ENCODE peak calls at places on chromosome 9, in seven cellular contexts. H is stimulated activated CD4-positive, alpha-beta T cell treated with anti-CD3 and anti-CD28 coated beads, Interleukin-12 subunit alpha, Interleukin-12 subunit beta, amount 100 ng/mL, for 48 hours; L is dorsolateral prefrontal cortex; J is GM20000; A is activated CD4-positive, alpha-beta T cell treated with anti-CD3 and anti-CD28 coated beads for 1 hour; N is stimulated activated CD8-positive, alpha-beta memory T cell treated with anti-CD3 and anti-CD28 coated beads, Interleukin-12 subunit alpha, Interleukin-12 subunit beta, amount 100 ng/mL, for 1 hour; Y is PC-9. V is an unnamed sample.

GRCh38 chr9:132166599-132166998 is 4.7 kb downstream of the NTNG2 start:
- DNase-seq in H (no peak), L (no peak), J (no peak), A (no peak), N (no peak), Y (no peak), V (peak)

GRCh38 chr9:5185220-5185840 is at the start of gene INSL6:
- DNase-seq in H (no peak), L (no peak), J (no peak), A (no peak), N (no peak), Y (no peak), V (no peak)

GRCh38 chr9:75798484-75798883 is 92.0 kb upstream of the PCSK5 start:
- DNase-seq in H (no peak), L (no peak), J (no peak), A (no peak), N (no peak), Y (no peak), V (no peak)

GRCh38 chr9:89426389-89426961 is 71.4 kb downstream of the SEMA4D start:
- DNase-seq in H (no peak), L (no peak), J (peak), A (no peak), N (no peak), Y (no peak), V (no peak)

GRCh38 chr9:109418827-109419226 is 79.3 kb downstream of the PTPN3 start:
- DNase-seq in H (no peak), L (no peak), J (no peak), A (no peak), N (no peak), Y (no peak), V (no peak)

GRCh38 chr9:7094052-7094451 is 336.3 kb downstream of the KDM4C start:
- DNase-seq in H (no peak), L (no peak), J (no peak), A (no peak), N (no peak), Y (no peak), V (peak)

GRCh38 chr9:117306032-117306431 is 108.8 kb downstream of the ASTN2 start:
- DNase-seq in H (no peak), L (no peak), J (no peak), A (no peak), N (no peak), Y (no peak), V (no peak)

GRCh38 chr9:12674961-12675360 is 18.2 kb upstream of the TYRP1 start:
- DNase-seq in H (no peak), L (no peak), J (no peak), A (no peak), N (no peak), Y (no peak), V (no peak)

GRCh38 chr9:115115924-115116323 is 2.0 kb downstream of the TNC start:
- DNase-seq in H (no peak), L (no peak), J (no peak), A (no peak), N (no peak), Y (peak), V (peak)

GRCh38 chr9:91301161-91301560 is 60.6 kb downstream of the AUH start:
- DNase-seq in H (no peak), L (no peak), J (no peak), A (no peak), N (no peak), Y (no peak), V (peak)

GRCh38 chr9:104982543-104982942 is 54.6 kb upstream of the ABCA1 start:
- DNase-seq in H (no peak), L (no peak), J (no peak), A (no peak), N (no peak), Y (no peak), V (no peak)

GRCh38 chr9:25418974-25419373 is 259.3 kb downstream of the TUSC1 start:
- DNase-seq in H (no peak), L (no peak), J (no peak), A (no peak), N (no peak), Y (no peak), V (peak)

GRCh38 chr9:113492343-113493079 is 29.0 kb downstream of the RGS3 start:
- DNase-seq in H (no peak), L (peak), J (no peak), A (no peak), N (no peak), Y (no peak), V (peak)

V was measured in epithelial cell of esophagus.